ENCODE peak calls at places on chromosome 6, in ten cellular contexts. One of them, this sample, is unnamed.

GRCh38 chr6:297571-298232 is 5.4 kb downstream of the DUSP22 start:
- DNase-seq in adipocyte: no peak
- DNase-seq in lower lobe of right lung: no peak
- DNase-seq in body of pancreas: no peak
- DNase-seq in breast epithelium: no peak
- DNase-seq in heart left ventricle: no peak
- DNase-seq in aorta: no peak
- DNase-seq in GM23248: no peak
- DNase-seq in MM.1S: no peak
- DNase-seq in dorsolateral prefrontal cortex: no peak
- DNase-seq in this sample: no peak

GRCh38 chr6:138517635-138518034 is 18.3 kb upstream of the NHSL1 start:
- DNase-seq in adipocyte: peak; percentile 39
- DNase-seq in lower lobe of right lung: peak; percentile 59
- DNase-seq in body of pancreas: peak; percentile 55
- DNase-seq in breast epithelium: peak; percentile 53
- DNase-seq in heart left ventricle: no peak
- DNase-seq in aorta: no peak
- DNase-seq in GM23248: peak; percentile 70
- DNase-seq in MM.1S: peak; percentile 79
- DNase-seq in dorsolateral prefrontal cortex: peak; percentile 52
- DNase-seq in this sample: peak; percentile 54

GRCh38 chr6:82072771-82073170 is 174.8 kb downstream of the IBTK start:
- DNase-seq in adipocyte: peak; percentile 68
- DNase-seq in lower lobe of right lung: no peak
- DNase-seq in body of pancreas: no peak
- DNase-seq in breast epithelium: no peak
- DNase-seq in heart left ventricle: no peak
- DNase-seq in aorta: no peak
- DNase-seq in GM23248: peak; percentile 72
- DNase-seq in MM.1S: no peak
- DNase-seq in dorsolateral prefrontal cortex: no peak
- DNase-seq in this sample: no peak

GRCh38 chr6:35089935-35090505 is 51.1 kb downstream of the TCP11 start:
- DNase-seq in adipocyte: peak; percentile 70
- DNase-seq in lower lobe of right lung: no peak
- DNase-seq in body of pancreas: no peak
- DNase-seq in breast epithelium: no peak
- DNase-seq in heart left ventricle: no peak
- DNase-seq in aorta: no peak
- DNase-seq in GM23248: peak; percentile 60
- DNase-seq in MM.1S: no peak
- DNase-seq in dorsolateral prefrontal cortex: no peak
- DNase-seq in this sample: peak; percentile 7

GRCh38 chr6:19127085-19127484 is 710.1 kb upstream of the ID4 start:
- DNase-seq in adipocyte: no peak
- DNase-seq in lower lobe of right lung: no peak
- DNase-seq in body of pancreas: no peak
- DNase-seq in breast epithelium: no peak
- DNase-seq in heart left ventricle: no peak
- DNase-seq in aorta: no peak
- DNase-seq in GM23248: no peak
- DNase-seq in MM.1S: no peak
- DNase-seq in dorsolateral prefrontal cortex: no peak
- DNase-seq in this sample: no peak

GRCh38 chr6:112503210-112503609 is 156.1 kb downstream of the RFPL4B start:
- DNase-seq in adipocyte: no peak
- DNase-seq in lower lobe of right lung: no peak
- DNase-seq in body of pancreas: no peak
- DNase-seq in breast epithelium: no peak
- DNase-seq in heart left ventricle: no peak
- DNase-seq in aorta: no peak
- DNase-seq in GM23248: peak; percentile 7
- DNase-seq in MM.1S: no peak
- DNase-seq in dorsolateral prefrontal cortex: no peak
- DNase-seq in this sample: no peak

GRCh38 chr6:44133003-44133931 is 5.9 kb downstream of the TMEM63B start:
- DNase-seq in adipocyte: peak; percentile 85
- DNase-seq in lower lobe of right lung: peak; percentile 77
- DNase-seq in body of pancreas: peak; percentile 43
- DNase-seq in breast epithelium: peak; percentile 66
- DNase-seq in heart left ventricle: peak; percentile 70
- DNase-seq in aorta: no peak
- DNase-seq in GM23248: peak; percentile 74
- DNase-seq in MM.1S: no peak
- DNase-seq in dorsolateral prefrontal cortex: peak; percentile 79
- DNase-seq in this sample: peak; percentile 86

GRCh38 chr6:17389274-17389847 is 4.0 kb upstream of the CAP2 start:
- DNase-seq in adipocyte: peak; percentile 73
- DNase-seq in lower lobe of right lung: no peak
- DNase-seq in body of pancreas: no peak
- DNase-seq in breast epithelium: no peak
- DNase-seq in heart left ventricle: no peak
- DNase-seq in aorta: no peak
- DNase-seq in GM23248: peak; percentile 74
- DNase-seq in MM.1S: no peak
- DNase-seq in dorsolateral prefrontal cortex: no peak
- DNase-seq in this sample: no peak

GRCh38 chr6:43175676-43176422 is 4.8 kb downstream of the SRF start:
- DNase-seq in adipocyte: no peak
- DNase-seq in lower lobe of right lung: no peak
- DNase-seq in body of pancreas: no peak
- DNase-seq in breast epithelium: no peak
- DNase-seq in heart left ventricle: no peak
- DNase-seq in aorta: peak; percentile 68
- DNase-seq in GM23248: no peak
- DNase-seq in MM.1S: no peak
- DNase-seq in dorsolateral prefrontal cortex: no peak
- DNase-seq in this sample: no peak

GRCh38 chr6:10307476-10307875 is 107.4 kb downstream of the TFAP2A start:
- DNase-seq in adipocyte: no peak
- DNase-seq in lower lobe of right lung: no peak
- DNase-seq in body of pancreas: no peak
- DNase-seq in breast epithelium: no peak
- DNase-seq in heart left ventricle: no peak
- DNase-seq in aorta: no peak
- DNase-seq in GM23248: no peak
- DNase-seq in MM.1S: no peak
- DNase-seq in dorsolateral prefrontal cortex: no peak
- DNase-seq in this sample: no peak

GRCh38 chr6:83417880-83418663 is 12.8 kb downstream of the ME1 start:
- DNase-seq in adipocyte: peak; percentile 83
- DNase-seq in lower lobe of right lung: no peak
- DNase-seq in body of pancreas: no peak
- DNase-seq in breast epithelium: no peak
- DNase-seq in heart left ventricle: no peak
- DNase-seq in aorta: no peak
- DNase-seq in GM23248: peak; percentile 67
- DNase-seq in MM.1S: peak; percentile 59
- DNase-seq in dorsolateral prefrontal cortex: no peak
- DNase-seq in this sample: no peak

GRCh38 chr6:166625356-166625755 is 1.7 kb downstream of the RPS6KA2 start:
- DNase-seq in adipocyte: peak; percentile 53
- DNase-seq in lower lobe of right lung: no peak
- DNase-seq in body of pancreas: no peak
- DNase-seq in breast epithelium: no peak
- DNase-seq in heart left ventricle: no peak
- DNase-seq in aorta: no peak
- DNase-seq in GM23248: peak; percentile 53
- DNase-seq in MM.1S: no peak
- DNase-seq in dorsolateral prefrontal cortex: no peak
- DNase-seq in this sample: no peak

GRCh38 chr6:119351005-119351394 is 1.4 kb upstream of the MAN1A1 start:
- DNase-seq in adipocyte: peak; percentile 73
- DNase-seq in lower lobe of right lung: no peak
- DNase-seq in body of pancreas: no peak
- DNase-seq in breast epithelium: no peak
- DNase-seq in heart left ventricle: no peak
- DNase-seq in aorta: no peak
- DNase-seq in GM23248: peak; percentile 75
- DNase-seq in MM.1S: peak; percentile 65
- DNase-seq in dorsolateral prefrontal cortex: no peak
- DNase-seq in this sample: no peak
- H3K4me3 ChIP-seq in adipocyte: peak overlapping the region; percentile 89
- H3K4me3 ChIP-seq in lower lobe of right lung: peak overlapping the region; percentile 91
- H3K4me3 ChIP-seq in body of pancreas: peak overlapping the region; percentile 99
- H3K4me3 ChIP-seq in breast epithelium: peak overlapping the region; percentile 84
- H3K4me3 ChIP-seq in heart left ventricle: peak overlapping the region; percentile 93
- H3K4me3 ChIP-seq in aorta: no peak overlapping the region
- H3K4me3 ChIP-seq in GM23248: peak overlapping the region; percentile 85
- H3K4me3 ChIP-seq in MM.1S: peak overlapping the region; percentile 95
- H3K4me3 ChIP-seq in dorsolateral prefrontal cortex: peak overlapping the region; percentile 83
- H3K4me3 ChIP-seq in this sample: no peak overlapping the region

DNA sequence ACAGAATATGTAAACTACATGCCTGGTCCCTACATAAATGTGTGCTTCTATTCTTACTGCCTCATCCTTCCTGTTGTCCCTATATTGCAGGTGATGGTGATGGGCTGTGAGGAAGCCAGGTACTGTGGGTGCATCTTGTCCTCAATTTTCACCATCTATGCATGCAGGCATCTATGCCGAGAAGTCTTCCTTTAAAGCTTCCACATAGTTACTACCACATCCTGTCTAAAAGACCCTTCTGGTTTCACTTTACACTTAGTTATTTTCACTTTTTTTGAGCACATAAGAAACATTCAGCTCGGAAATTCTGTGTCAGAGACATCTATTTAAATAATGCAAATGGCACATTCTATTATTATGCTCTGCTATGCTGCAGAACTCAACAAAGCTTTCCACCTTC is 28.2 kb upstream of the FABP7 start:
- DNase-seq in adipocyte: no peak
- DNase-seq in lower lobe of right lung: no peak
- DNase-seq in body of pancreas: no peak
- DNase-seq in breast epithelium: no peak
- DNase-seq in heart left ventricle: no peak
- DNase-seq in aorta: no peak
- DNase-seq in GM23248: no peak
- DNase-seq in MM.1S: peak; percentile 32
- DNase-seq in dorsolateral prefrontal cortex: no peak
- DNase-seq in this sample: no peak
- H3K4me3 ChIP-seq in adipocyte: no peak overlapping the region
- H3K4me3 ChIP-seq in lower lobe of right lung: no peak overlapping the region
- H3K4me3 ChIP-seq in body of pancreas: no peak overlapping the region
- H3K4me3 ChIP-seq in breast epithelium: no peak overlapping the region
- H3K4me3 ChIP-seq in heart left ventricle: no peak overlapping the region
- H3K4me3 ChIP-seq in aorta: no peak overlapping the region
- H3K4me3 ChIP-seq in GM23248: no peak overlapping the region
- H3K4me3 ChIP-seq in MM.1S: no peak overlapping the region
- H3K4me3 ChIP-seq in dorsolateral prefrontal cortex: no peak overlapping the region
- H3K4me3 ChIP-seq in this sample: no peak overlapping the region

DNA sequence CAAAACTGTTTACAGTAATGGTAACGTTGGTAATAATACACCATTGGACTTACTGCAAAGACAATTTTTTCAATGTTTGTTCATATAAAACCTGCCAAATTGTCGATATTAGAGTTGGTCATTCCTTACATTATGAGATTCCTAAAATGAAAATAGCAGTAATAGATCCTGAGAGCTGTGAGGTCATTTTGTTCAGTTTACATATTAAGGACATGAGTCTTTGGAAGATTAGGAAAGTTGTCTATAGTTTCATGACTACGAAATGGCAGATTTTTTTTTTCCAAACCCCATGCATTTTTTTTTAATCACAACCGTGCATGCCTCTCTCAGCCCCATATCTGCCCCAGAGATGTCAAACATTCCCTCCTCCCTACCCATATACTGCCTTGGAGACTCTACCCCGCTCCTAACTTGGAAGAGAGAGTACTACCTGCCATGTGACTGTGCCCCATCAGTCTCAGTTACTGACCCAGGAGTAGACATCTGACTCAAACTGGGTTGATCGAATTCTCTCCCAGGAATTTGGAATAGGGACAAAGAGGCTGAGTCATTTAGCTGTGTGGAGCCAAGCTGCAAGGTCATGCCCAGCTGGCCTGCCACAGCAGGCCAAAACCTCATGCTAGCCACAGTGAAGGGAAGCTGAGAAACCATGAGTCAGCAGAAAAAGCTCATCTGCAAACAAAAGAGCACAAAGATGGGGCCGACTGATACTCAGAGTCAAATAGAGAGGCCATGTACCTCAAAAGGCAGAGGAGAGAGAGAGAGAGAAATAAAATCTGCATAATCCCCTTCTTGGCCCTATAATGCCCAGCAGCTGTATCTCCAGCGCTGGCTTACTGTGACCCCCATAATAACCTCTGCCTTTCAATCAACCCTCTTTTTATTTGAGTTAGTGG is 21.0 kb upstream of the AKIRIN2 start:
- DNase-seq in adipocyte: peak; percentile 92
- DNase-seq in lower lobe of right lung: peak; percentile 68
- DNase-seq in body of pancreas: peak; percentile 85
- DNase-seq in breast epithelium: peak; percentile 56
- DNase-seq in heart left ventricle: peak; percentile 77
- DNase-seq in aorta: peak; percentile 82
- DNase-seq in GM23248: peak; percentile 97
- DNase-seq in MM.1S: peak; percentile 85
- DNase-seq in dorsolateral prefrontal cortex: peak; percentile 80
- DNase-seq in this sample: no peak
- H3K4me3 ChIP-seq in adipocyte: peak overlapping the region; percentile 7
- H3K4me3 ChIP-seq in lower lobe of right lung: no peak overlapping the region
- H3K4me3 ChIP-seq in body of pancreas: no peak overlapping the region
- H3K4me3 ChIP-seq in breast epithelium: no peak overlapping the region
- H3K4me3 ChIP-seq in heart left ventricle: no peak overlapping the region
- H3K4me3 ChIP-seq in aorta: no peak overlapping the region
- H3K4me3 ChIP-seq in GM23248: peak overlapping the region; percentile 9
- H3K4me3 ChIP-seq in MM.1S: no peak overlapping the region
- H3K4me3 ChIP-seq in dorsolateral prefrontal cortex: no peak overlapping the region
- H3K4me3 ChIP-seq in this sample: no peak overlapping the region

GRCh38 chr6:37549186-37549957 is 49.7 kb upstream of the CCDC167 start:
- DNase-seq in adipocyte: no peak
- DNase-seq in lower lobe of right lung: no peak
- DNase-seq in body of pancreas: no peak
- DNase-seq in breast epithelium: no peak
- DNase-seq in heart left ventricle: no peak
- DNase-seq in aorta: no peak
- DNase-seq in GM23248: no peak
- DNase-seq in MM.1S: no peak
- DNase-seq in dorsolateral prefrontal cortex: no peak
- DNase-seq in this sample: no peak

GRCh38 chr6:37551446-37551845 is 51.8 kb upstream of the CCDC167 start:
- DNase-seq in adipocyte: no peak
- DNase-seq in lower lobe of right lung: no peak
- DNase-seq in body of pancreas: no peak
- DNase-seq in breast epithelium: no peak
- DNase-seq in heart left ventricle: no peak
- DNase-seq in aorta: no peak
- DNase-seq in GM23248: no peak
- DNase-seq in MM.1S: no peak
- DNase-seq in dorsolateral prefrontal cortex: no peak
- DNase-seq in this sample: no peak

GRCh38 chr6:37551867-37552266 is 52.2 kb upstream of the CCDC167 start:
- DNase-seq in adipocyte: no peak
- DNase-seq in lower lobe of right lung: no peak
- DNase-seq in body of pancreas: no peak
- DNase-seq in breast epithelium: no peak
- DNase-seq in heart left ventricle: no peak
- DNase-seq in aorta: no peak
- DNase-seq in GM23248: no peak
- DNase-seq in MM.1S: no peak
- DNase-seq in dorsolateral prefrontal cortex: no peak
- DNase-seq in this sample: no peak

GRCh38 chr6:37551002-37551401 is 51.3 kb upstream of the CCDC167 start:
- DNase-seq in adipocyte: no peak
- DNase-seq in lower lobe of right lung: no peak
- DNase-seq in body of pancreas: no peak
- DNase-seq in breast epithelium: no peak
- DNase-seq in heart left ventricle: no peak
- DNase-seq in aorta: no peak
- DNase-seq in GM23248: no peak
- DNase-seq in MM.1S: no peak
- DNase-seq in dorsolateral prefrontal cortex: no peak
- DNase-seq in this sample: no peak

GRCh38 chr6:37550436-37550835 is 50.7 kb upstream of the CCDC167 start:
- DNase-seq in adipocyte: peak; percentile 30
- DNase-seq in lower lobe of right lung: no peak
- DNase-seq in body of pancreas: no peak
- DNase-seq in breast epithelium: no peak
- DNase-seq in heart left ventricle: no peak
- DNase-seq in aorta: no peak
- DNase-seq in GM23248: peak; percentile 75
- DNase-seq in MM.1S: no peak
- DNase-seq in dorsolateral prefrontal cortex: no peak
- DNase-seq in this sample: no peak
- H3K4me3 ChIP-seq in adipocyte: no peak overlapping the region
- H3K4me3 ChIP-seq in lower lobe of right lung: no peak overlapping the region
- H3K4me3 ChIP-seq in body of pancreas: no peak overlapping the region
- H3K4me3 ChIP-seq in breast epithelium: no peak overlapping the region
- H3K4me3 ChIP-seq in heart left ventricle: no peak overlapping the region
- H3K4me3 ChIP-seq in aorta: no peak overlapping the region
- H3K4me3 ChIP-seq in GM23248: no peak overlapping the region
- H3K4me3 ChIP-seq in MM.1S: no peak overlapping the region
- H3K4me3 ChIP-seq in dorsolateral prefrontal cortex: no peak overlapping the region
- H3K4me3 ChIP-seq in this sample: no peak overlapping the region